ENCODE peak calls at places on chromosomes 4 and X, in seven cellular contexts. One of them, this sample, is unnamed.

GRCh38 chr4:22515888-22516541 is at the start of gene ADGRA3:
- DNase-seq in nephron progenitor cell: peak; percentile 87
- DNase-seq in cardiac muscle cell: peak; percentile 84
- DNase-seq in NCI-H1105 treated with DMSO at 0.1 percent for 48 hours: peak; percentile 24
- DNase-seq in C1 segment of cervical spinal cord: peak; percentile 19
- DNase-seq in stimulated activated CD8-positive, alpha-beta memory T cell treated with anti-CD3 and anti-CD28 coated beads, Interleukin-4, amount 100 ng/mL, for 4 hours: no peak
- DNase-seq in NCI-H345: peak; percentile 62
- DNase-seq in this sample: peak; percentile 25

GRCh38 chr4:26176621-26177121 is 144.1 kb upstream of the RBPJ start:
- DNase-seq in nephron progenitor cell: no peak
- DNase-seq in cardiac muscle cell: peak; percentile 67
- DNase-seq in NCI-H1105 treated with DMSO at 0.1 percent for 48 hours: no peak
- DNase-seq in C1 segment of cervical spinal cord: no peak
- DNase-seq in stimulated activated CD8-positive, alpha-beta memory T cell treated with anti-CD3 and anti-CD28 coated beads, Interleukin-4, amount 100 ng/mL, for 4 hours: no peak
- DNase-seq in NCI-H345: no peak
- DNase-seq in this sample: no peak

GRCh38 chr4:42625366-42625765 is 31.5 kb downstream of the ATP8A1 start:
- DNase-seq in nephron progenitor cell: no peak
- DNase-seq in cardiac muscle cell: no peak
- DNase-seq in NCI-H1105 treated with DMSO at 0.1 percent for 48 hours: no peak
- DNase-seq in C1 segment of cervical spinal cord: no peak
- DNase-seq in stimulated activated CD8-positive, alpha-beta memory T cell treated with anti-CD3 and anti-CD28 coated beads, Interleukin-4, amount 100 ng/mL, for 4 hours: no peak
- DNase-seq in NCI-H345: no peak
- DNase-seq in this sample: no peak

GRCh38 chr4:48699470-48699869 is 80.6 kb downstream of the FRYL start:
- DNase-seq in nephron progenitor cell: no peak
- DNase-seq in cardiac muscle cell: no peak
- DNase-seq in NCI-H1105 treated with DMSO at 0.1 percent for 48 hours: no peak
- DNase-seq in C1 segment of cervical spinal cord: no peak
- DNase-seq in stimulated activated CD8-positive, alpha-beta memory T cell treated with anti-CD3 and anti-CD28 coated beads, Interleukin-4, amount 100 ng/mL, for 4 hours: no peak
- DNase-seq in NCI-H345: no peak
- DNase-seq in this sample: no peak

GRCh38 chrX:123906557-123907316 is 46.9 kb downstream of the XIAP start:
- DNase-seq in nephron progenitor cell: no peak
- DNase-seq in cardiac muscle cell: no peak
- DNase-seq in NCI-H1105 treated with DMSO at 0.1 percent for 48 hours: no peak
- DNase-seq in C1 segment of cervical spinal cord: no peak
- DNase-seq in stimulated activated CD8-positive, alpha-beta memory T cell treated with anti-CD3 and anti-CD28 coated beads, Interleukin-4, amount 100 ng/mL, for 4 hours: no peak
- DNase-seq in NCI-H345: no peak
- DNase-seq in this sample: no peak

GRCh38 chrX:10109695-10110094 is 47.1 kb upstream of the CLCN4 start:
- DNase-seq in nephron progenitor cell: no peak
- DNase-seq in cardiac muscle cell: peak; percentile 43
- DNase-seq in NCI-H1105 treated with DMSO at 0.1 percent for 48 hours: no peak
- DNase-seq in C1 segment of cervical spinal cord: no peak
- DNase-seq in stimulated activated CD8-positive, alpha-beta memory T cell treated with anti-CD3 and anti-CD28 coated beads, Interleukin-4, amount 100 ng/mL, for 4 hours: no peak
- DNase-seq in NCI-H345: no peak
- DNase-seq in this sample: no peak

GRCh38 chr4:92163348-92163747 is 140.4 kb upstream of the GRID2 start:
- DNase-seq in nephron progenitor cell: no peak
- DNase-seq in cardiac muscle cell: peak; percentile 6
- DNase-seq in NCI-H1105 treated with DMSO at 0.1 percent for 48 hours: no peak
- DNase-seq in C1 segment of cervical spinal cord: no peak
- DNase-seq in stimulated activated CD8-positive, alpha-beta memory T cell treated with anti-CD3 and anti-CD28 coated beads, Interleukin-4, amount 100 ng/mL, for 4 hours: no peak
- DNase-seq in NCI-H345: no peak
- DNase-seq in this sample: no peak

GRCh38 chr4:180513076-180513475 is 1730.1 kb upstream of the TENM3 start:
- DNase-seq in nephron progenitor cell: no peak
- DNase-seq in cardiac muscle cell: no peak
- DNase-seq in NCI-H1105 treated with DMSO at 0.1 percent for 48 hours: no peak
- DNase-seq in C1 segment of cervical spinal cord: no peak
- DNase-seq in stimulated activated CD8-positive, alpha-beta memory T cell treated with anti-CD3 and anti-CD28 coated beads, Interleukin-4, amount 100 ng/mL, for 4 hours: no peak
- DNase-seq in NCI-H345: no peak
- DNase-seq in this sample: no peak

GRCh38 chr4:129092636-129093172 is 635 bp downstream of the SCLT1 start:
- DNase-seq in nephron progenitor cell: no peak
- DNase-seq in cardiac muscle cell: peak; percentile 29
- DNase-seq in NCI-H1105 treated with DMSO at 0.1 percent for 48 hours: no peak
- DNase-seq in C1 segment of cervical spinal cord: no peak
- DNase-seq in stimulated activated CD8-positive, alpha-beta memory T cell treated with anti-CD3 and anti-CD28 coated beads, Interleukin-4, amount 100 ng/mL, for 4 hours: no peak
- DNase-seq in NCI-H345: no peak
- DNase-seq in this sample: no peak

GRCh38 chrX:136258951-136259350 is 7.8 kb upstream of the MAP7D3 start:
- DNase-seq in nephron progenitor cell: no peak
- DNase-seq in cardiac muscle cell: no peak
- DNase-seq in NCI-H1105 treated with DMSO at 0.1 percent for 48 hours: no peak
- DNase-seq in C1 segment of cervical spinal cord: no peak
- DNase-seq in stimulated activated CD8-positive, alpha-beta memory T cell treated with anti-CD3 and anti-CD28 coated beads, Interleukin-4, amount 100 ng/mL, for 4 hours: no peak
- DNase-seq in NCI-H345: no peak
- DNase-seq in this sample: no peak

GRCh38 chr4:158353541-158354304 is 143.4 kb downstream of the TMEM144 start:
- DNase-seq in nephron progenitor cell: no peak
- DNase-seq in cardiac muscle cell: no peak
- DNase-seq in NCI-H1105 treated with DMSO at 0.1 percent for 48 hours: peak; percentile 5
- DNase-seq in C1 segment of cervical spinal cord: no peak
- DNase-seq in stimulated activated CD8-positive, alpha-beta memory T cell treated with anti-CD3 and anti-CD28 coated beads, Interleukin-4, amount 100 ng/mL, for 4 hours: no peak
- DNase-seq in NCI-H345: no peak
- DNase-seq in this sample: no peak

GRCh38 chr4:158946825-158947224 is 156.1 kb upstream of the RAPGEF2 start:
- DNase-seq in nephron progenitor cell: no peak
- DNase-seq in cardiac muscle cell: no peak
- DNase-seq in NCI-H1105 treated with DMSO at 0.1 percent for 48 hours: no peak
- DNase-seq in C1 segment of cervical spinal cord: no peak
- DNase-seq in stimulated activated CD8-positive, alpha-beta memory T cell treated with anti-CD3 and anti-CD28 coated beads, Interleukin-4, amount 100 ng/mL, for 4 hours: no peak
- DNase-seq in NCI-H345: no peak
- DNase-seq in this sample: no peak

GRCh38 chr4:54657556-54658313 is at the start of gene KIT:
- DNase-seq in nephron progenitor cell: peak; percentile 92
- DNase-seq in cardiac muscle cell: peak; percentile 22
- DNase-seq in NCI-H1105 treated with DMSO at 0.1 percent for 48 hours: peak; percentile 74
- DNase-seq in C1 segment of cervical spinal cord: peak; percentile 21
- DNase-seq in stimulated activated CD8-positive, alpha-beta memory T cell treated with anti-CD3 and anti-CD28 coated beads, Interleukin-4, amount 100 ng/mL, for 4 hours: no peak
- DNase-seq in NCI-H345: peak; percentile 88
- DNase-seq in this sample: no peak

GRCh38 chr4:168685136-168685535 is 188.3 kb downstream of the PALLD start:
- DNase-seq in nephron progenitor cell: no peak
- DNase-seq in cardiac muscle cell: no peak
- DNase-seq in NCI-H1105 treated with DMSO at 0.1 percent for 48 hours: no peak
- DNase-seq in C1 segment of cervical spinal cord: no peak
- DNase-seq in stimulated activated CD8-positive, alpha-beta memory T cell treated with anti-CD3 and anti-CD28 coated beads, Interleukin-4, amount 100 ng/mL, for 4 hours: no peak
- DNase-seq in NCI-H345: no peak
- DNase-seq in this sample: no peak

GRCh38 chrX:110853610-110854009 is 58.0 kb upstream of the CHRDL1 start:
- DNase-seq in nephron progenitor cell: peak; percentile 21
- DNase-seq in cardiac muscle cell: peak; percentile 6
- DNase-seq in NCI-H1105 treated with DMSO at 0.1 percent for 48 hours: peak; percentile 50
- DNase-seq in C1 segment of cervical spinal cord: peak; percentile 0
- DNase-seq in stimulated activated CD8-positive, alpha-beta memory T cell treated with anti-CD3 and anti-CD28 coated beads, Interleukin-4, amount 100 ng/mL, for 4 hours: no peak
- DNase-seq in NCI-H345: peak; percentile 70
- DNase-seq in this sample: no peak

GRCh38 chr4:26217961-26218676 is 102.7 kb upstream of the RBPJ start:
- DNase-seq in nephron progenitor cell: no peak
- DNase-seq in cardiac muscle cell: no peak
- DNase-seq in NCI-H1105 treated with DMSO at 0.1 percent for 48 hours: no peak
- DNase-seq in C1 segment of cervical spinal cord: peak; percentile 24
- DNase-seq in stimulated activated CD8-positive, alpha-beta memory T cell treated with anti-CD3 and anti-CD28 coated beads, Interleukin-4, amount 100 ng/mL, for 4 hours: no peak
- DNase-seq in NCI-H345: no peak
- DNase-seq in this sample: no peak

GRCh38 chrX:34903316-34903715 is 39.3 kb upstream of the FAM47B start:
- DNase-seq in nephron progenitor cell: no peak
- DNase-seq in cardiac muscle cell: no peak
- DNase-seq in NCI-H1105 treated with DMSO at 0.1 percent for 48 hours: no peak
- DNase-seq in C1 segment of cervical spinal cord: no peak
- DNase-seq in stimulated activated CD8-positive, alpha-beta memory T cell treated with anti-CD3 and anti-CD28 coated beads, Interleukin-4, amount 100 ng/mL, for 4 hours: no peak
- DNase-seq in NCI-H345: no peak
- DNase-seq in this sample: no peak

GRCh38 chr4:123547167-123547817 is 150.7 kb downstream of the SPRY1 start:
- DNase-seq in nephron progenitor cell: peak; percentile 67
- DNase-seq in cardiac muscle cell: no peak
- DNase-seq in NCI-H1105 treated with DMSO at 0.1 percent for 48 hours: peak; percentile 61
- DNase-seq in C1 segment of cervical spinal cord: no peak
- DNase-seq in stimulated activated CD8-positive, alpha-beta memory T cell treated with anti-CD3 and anti-CD28 coated beads, Interleukin-4, amount 100 ng/mL, for 4 hours: no peak
- DNase-seq in NCI-H345: no peak
- DNase-seq in this sample: peak; percentile 83

GRCh38 chrX:44908198-44908597 is 35.2 kb downstream of the KDM6A start:
- DNase-seq in nephron progenitor cell: no peak
- DNase-seq in cardiac muscle cell: peak; percentile 40
- DNase-seq in NCI-H1105 treated with DMSO at 0.1 percent for 48 hours: no peak
- DNase-seq in C1 segment of cervical spinal cord: no peak
- DNase-seq in stimulated activated CD8-positive, alpha-beta memory T cell treated with anti-CD3 and anti-CD28 coated beads, Interleukin-4, amount 100 ng/mL, for 4 hours: no peak
- DNase-seq in NCI-H345: no peak
- DNase-seq in this sample: no peak

GRCh38 chr4:108890491-108890890 is 127.6 kb upstream of the ETNPPL start:
- DNase-seq in nephron progenitor cell: no peak
- DNase-seq in cardiac muscle cell: no peak
- DNase-seq in NCI-H1105 treated with DMSO at 0.1 percent for 48 hours: no peak
- DNase-seq in C1 segment of cervical spinal cord: no peak
- DNase-seq in stimulated activated CD8-positive, alpha-beta memory T cell treated with anti-CD3 and anti-CD28 coated beads, Interleukin-4, amount 100 ng/mL, for 4 hours: no peak
- DNase-seq in NCI-H345: no peak
- DNase-seq in this sample: no peak

GRCh38 chrX:39162322-39162721 is 361.1 kb downstream of the MID1IP1 start:
- DNase-seq in nephron progenitor cell: peak; percentile 46
- DNase-seq in cardiac muscle cell: no peak
- DNase-seq in NCI-H1105 treated with DMSO at 0.1 percent for 48 hours: no peak
- DNase-seq in C1 segment of cervical spinal cord: no peak
- DNase-seq in stimulated activated CD8-positive, alpha-beta memory T cell treated with anti-CD3 and anti-CD28 coated beads, Interleukin-4, amount 100 ng/mL, for 4 hours: no peak
- DNase-seq in NCI-H345: no peak
- DNase-seq in this sample: no peak

GRCh38 chr4:39565925-39566630 is 38.8 kb upstream of the UGDH start:
- DNase-seq in nephron progenitor cell: no peak
- DNase-seq in cardiac muscle cell: peak; percentile 69
- DNase-seq in NCI-H1105 treated with DMSO at 0.1 percent for 48 hours: no peak
- DNase-seq in C1 segment of cervical spinal cord: no peak
- DNase-seq in stimulated activated CD8-positive, alpha-beta memory T cell treated with anti-CD3 and anti-CD28 coated beads, Interleukin-4, amount 100 ng/mL, for 4 hours: no peak
- DNase-seq in NCI-H345: no peak
- DNase-seq in this sample: no peak

GRCh38 chr4:17324431-17324830 is 187.5 kb downstream of the QDPR start:
- DNase-seq in nephron progenitor cell: peak; percentile 57
- DNase-seq in cardiac muscle cell: peak; percentile 75
- DNase-seq in NCI-H1105 treated with DMSO at 0.1 percent for 48 hours: no peak
- DNase-seq in C1 segment of cervical spinal cord: no peak
- DNase-seq in stimulated activated CD8-positive, alpha-beta memory T cell treated with anti-CD3 and anti-CD28 coated beads, Interleukin-4, amount 100 ng/mL, for 4 hours: peak; percentile 32
- DNase-seq in NCI-H345: no peak
- DNase-seq in this sample: peak; percentile 55